ENCODE peak calls at places on chromosomes 7 and 10, in five cellular contexts. One of them, this sample, is unnamed.

GRCh38 chr7:32579776-32580175 is 84.5 kb downstream of the AVL9 start:
- DNase-seq in A549: no peak
- DNase-seq in WTC11: no peak
- DNase-seq in K562: no peak
- DNase-seq in HepG2: no peak
- DNase-seq in this sample: no peak

GRCh38 chr7:117110480-117111315 is 157.4 kb downstream of the ST7 start:
- DNase-seq in WTC11: no peak
- DNase-seq in HepG2: no peak
- DNase-seq in K562: no peak
- DNase-seq in A549: no peak
- DNase-seq in this sample: peak

GRCh38 chr10:131180086-131180485 is 131.4 kb downstream of the TCERG1L start:
- DNase-seq in HepG2: no peak
- DNase-seq in K562: no peak
- DNase-seq in A549: no peak
- DNase-seq in WTC11: no peak
- DNase-seq in this sample: no peak

GRCh38 chr10:266974-267425 is 131.7 kb downstream of the ZMYND11 start:
- DNase-seq in K562: no peak
- DNase-seq in HepG2: no peak
- DNase-seq in WTC11: no peak
- DNase-seq in A549: no peak
- DNase-seq in this sample: peak

GRCh38 chr10:115052216-115052615 is 40.9 kb upstream of the ATRNL1 start:
- DNase-seq in HepG2: no peak
- DNase-seq in WTC11: no peak
- DNase-seq in K562: no peak
- DNase-seq in A549: no peak
- DNase-seq in this sample: no peak

GRCh38 chr7:157228864-157229422 is 90.2 kb downstream of the UBE3C start:
- DNase-seq in WTC11: peak
- DNase-seq in A549: peak
- DNase-seq in HepG2: peak
- DNase-seq in K562: peak
- DNase-seq in this sample: no peak

GRCh38 chr7:70372768-70373241 is 759.1 kb upstream of the GALNT17 start:
- DNase-seq in HepG2: no peak
- DNase-seq in A549: no peak
- DNase-seq in WTC11: no peak
- DNase-seq in K562: no peak
- DNase-seq in this sample: no peak

GRCh38 chr7:51639661-51640340 is 323.2 kb upstream of the COBL start:
- DNase-seq in WTC11: no peak
- DNase-seq in HepG2: no peak
- DNase-seq in A549: no peak
- DNase-seq in K562: no peak
- DNase-seq in this sample: no peak

GRCh38 chr10:100341953-100342626 is 4.9 kb upstream of the SCD start:
- DNase-seq in K562: peak
- DNase-seq in A549: peak
- DNase-seq in HepG2: peak
- DNase-seq in WTC11: peak
- DNase-seq in this sample: no peak

DNA sequence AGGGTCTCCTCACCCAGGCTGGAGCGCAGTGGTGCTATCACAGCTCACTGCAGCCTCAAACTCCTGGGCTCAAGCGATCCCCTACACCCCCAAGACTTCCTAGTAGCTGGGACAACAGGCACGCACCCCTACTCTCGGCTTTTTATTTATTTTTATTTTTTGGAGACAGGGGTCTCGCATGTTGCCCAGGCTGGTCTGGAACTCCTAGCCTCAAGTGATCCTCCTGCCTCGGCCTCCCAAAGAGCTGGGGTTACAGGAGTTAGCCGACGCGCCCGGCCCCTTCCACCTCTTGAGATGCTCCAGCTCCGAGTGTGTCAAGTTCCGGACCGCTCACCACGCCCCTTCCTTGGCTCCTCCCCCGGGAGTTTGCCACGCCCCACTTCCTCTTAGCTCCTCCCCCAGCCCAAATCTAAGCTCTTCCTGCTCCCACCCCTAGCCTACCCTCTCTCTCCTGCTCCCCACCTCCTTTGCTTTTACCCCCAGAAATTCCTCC is 6.3 kb downstream of the NAT16 start:
- DNase-seq in K562: peak
- DNase-seq in WTC11: peak
- DNase-seq in A549: peak
- DNase-seq in HepG2: no peak
- DNase-seq in this sample: no peak
- TF ChIP-seq ESRRA in K562: no peak
- TF ChIP-seq ESRRA in WTC11: no peak
- TF ChIP-seq ESRRA in A549: no peak
- TF ChIP-seq ESRRA in HepG2: no peak
- TF ChIP-seq ESRRA in this sample: no peak

DNA sequence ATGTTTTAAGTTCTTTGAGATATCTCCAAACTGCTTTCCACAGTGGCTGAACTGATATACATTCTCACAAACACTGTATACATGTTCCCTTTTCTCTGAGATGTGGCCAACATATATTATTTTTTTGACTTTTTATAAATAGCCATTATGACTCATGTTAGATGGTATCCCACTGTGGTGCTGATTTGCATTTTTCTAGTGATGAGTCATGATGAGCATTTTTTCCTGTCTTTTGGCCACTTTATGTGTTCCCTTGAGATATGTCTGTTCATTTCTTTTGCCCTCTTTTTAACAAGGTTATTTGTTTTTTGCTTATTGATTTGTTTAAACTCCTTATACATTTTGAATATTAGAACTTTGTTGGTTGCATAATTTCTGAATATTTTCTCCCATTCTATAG is 1055.1 kb downstream of the NXPH1 start:
- DNase-seq in A549: no peak
- DNase-seq in HepG2: no peak
- DNase-seq in K562: no peak
- DNase-seq in WTC11: no peak
- DNase-seq in this sample: no peak
- TF ChIP-seq ESRRA in A549: no peak
- TF ChIP-seq ESRRA in HepG2: no peak
- TF ChIP-seq ESRRA in K562: no peak
- TF ChIP-seq ESRRA in WTC11: no peak
- TF ChIP-seq ESRRA in this sample: no peak

GRCh38 chr10:109474817-109475216 is 448.5 kb downstream of the XPNPEP1 start:
- DNase-seq in A549: no peak
- DNase-seq in WTC11: no peak
- DNase-seq in K562: no peak
- DNase-seq in HepG2: no peak
- DNase-seq in this sample: no peak
- TF ChIP-seq ESRRA in A549: no peak
- TF ChIP-seq ESRRA in WTC11: no peak
- TF ChIP-seq ESRRA in K562: no peak
- TF ChIP-seq ESRRA in HepG2: no peak
- TF ChIP-seq ESRRA in this sample: no peak

DNA sequence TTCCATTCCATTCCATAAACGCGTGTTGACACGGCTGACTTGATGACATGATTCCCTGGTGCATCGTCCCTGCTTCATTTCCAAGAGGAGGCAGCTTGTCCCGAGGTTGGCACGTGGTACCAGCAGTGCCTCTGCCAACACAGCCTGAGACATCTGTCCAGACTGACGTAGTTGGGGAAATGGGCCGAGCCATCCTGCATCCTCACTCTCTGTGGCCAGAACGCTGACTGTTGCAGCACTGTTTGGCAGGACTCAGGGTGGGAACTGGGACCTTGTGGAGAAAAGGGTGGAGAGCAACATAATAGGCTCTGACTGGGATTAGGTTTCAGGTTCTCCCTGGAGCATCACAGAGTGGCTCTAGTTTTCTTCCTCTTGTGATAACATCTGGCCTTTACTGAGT is 118.6 kb upstream of the BTBD16 start:
- DNase-seq in K562: no peak
- DNase-seq in A549: no peak
- DNase-seq in HepG2: no peak
- DNase-seq in WTC11: no peak
- DNase-seq in this sample: no peak
- TF ChIP-seq ESRRA in K562: no peak
- TF ChIP-seq ESRRA in A549: no peak
- TF ChIP-seq ESRRA in HepG2: no peak
- TF ChIP-seq ESRRA in WTC11: no peak
- TF ChIP-seq ESRRA in this sample: no peak

DNA sequence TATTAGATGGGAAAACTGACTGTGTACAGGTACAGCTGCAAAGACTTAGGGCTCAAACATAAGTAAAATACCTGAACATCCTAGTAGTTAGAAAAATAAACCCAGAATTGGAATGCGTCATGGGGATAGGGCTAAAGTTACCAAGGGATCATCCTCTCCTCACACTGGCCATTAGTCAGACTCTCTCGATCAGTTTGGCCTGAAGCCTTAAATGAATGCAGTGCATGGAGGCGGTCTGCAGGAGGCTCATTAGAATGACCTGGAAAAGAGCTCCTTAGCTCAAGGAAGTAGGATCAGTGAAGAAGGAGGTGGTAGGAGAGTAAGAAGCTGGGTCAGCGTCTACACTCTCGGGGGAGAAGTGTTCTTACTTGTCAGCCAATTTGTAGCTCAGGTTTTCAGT is 35.3 kb downstream of the DENND2A start:
- DNase-seq in WTC11: no peak
- DNase-seq in A549: no peak
- DNase-seq in HepG2: no peak
- DNase-seq in K562: no peak
- DNase-seq in this sample: no peak
- TF ChIP-seq ESRRA in WTC11: no peak
- TF ChIP-seq ESRRA in A549: no peak
- TF ChIP-seq ESRRA in HepG2: no peak
- TF ChIP-seq ESRRA in K562: no peak
- TF ChIP-seq ESRRA in this sample: no peak

DNA sequence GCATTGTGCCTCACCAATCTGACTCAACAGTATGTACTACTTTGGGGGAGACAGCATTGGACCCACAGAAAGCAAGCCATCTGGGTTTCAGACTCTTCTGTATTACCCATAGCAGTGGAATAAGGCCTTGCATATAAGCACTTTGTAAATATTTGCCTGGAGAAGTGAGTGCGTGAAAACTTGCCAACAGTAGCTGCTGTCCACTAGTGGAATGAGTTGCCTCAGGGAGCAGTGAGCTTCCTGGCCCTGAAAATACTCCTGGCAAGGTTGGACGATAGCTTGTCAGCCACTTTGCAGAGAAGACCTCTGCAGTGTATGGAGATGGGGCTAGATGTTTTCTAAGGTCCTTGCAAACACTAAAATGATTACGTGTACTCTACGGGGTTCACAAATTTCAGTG is 21.6 kb downstream of the GARS1 start:
- DNase-seq in HepG2: peak
- DNase-seq in WTC11: no peak
- DNase-seq in A549: no peak
- DNase-seq in K562: no peak
- DNase-seq in this sample: no peak
- TF ChIP-seq ESRRA in HepG2: no peak
- TF ChIP-seq ESRRA in WTC11: no peak
- TF ChIP-seq ESRRA in A549: no peak
- TF ChIP-seq ESRRA in K562: no peak
- TF ChIP-seq ESRRA in this sample: no peak

GRCh38 chr10:121290674-121291073 is 307.6 kb downstream of the FGFR2 start:
- DNase-seq in A549: no peak
- DNase-seq in WTC11: no peak
- DNase-seq in HepG2: no peak
- DNase-seq in K562: no peak
- DNase-seq in this sample: no peak
- TF ChIP-seq ESRRA in A549: no peak
- TF ChIP-seq ESRRA in WTC11: no peak
- TF ChIP-seq ESRRA in HepG2: no peak
- TF ChIP-seq ESRRA in K562: no peak
- TF ChIP-seq ESRRA in this sample: no peak

This sample was measured in GM12878.